ENCODE peak calls at places on chromosome 11, in eight cellular contexts. O, X, E, K, Z, U, D and I are unnamed samples.

GRCh38 chr11:61132646-61133045 is 28.6 kb downstream of the VPS37C start:
- DNase-seq in D (no peak), E (no peak), Z (no peak), O (no peak), X (no peak), K (no peak), U (no peak), I (no peak)

GRCh38 chr11:12746593-12747097 is 72.4 kb downstream of the TEAD1 start:
- DNase-seq in K (no peak), Z (no peak), U (no peak), D (no peak), X (no peak), O (no peak), E (peak; percentile 84), I (no peak)

GRCh38 chr11:19071255-19071654 is 10.7 kb upstream of the MRGPRX2 start:
- DNase-seq in O (peak; percentile 55), E (peak; percentile 53), K (peak; percentile 49), X (peak; percentile 77), U (peak; percentile 34), Z (peak; percentile 21), D (peak; percentile 23), I (peak; percentile 31)

GRCh38 chr11:20355221-20356219 is 8.0 kb upstream of the HTATIP2 start:
- DNase-seq in D (no peak), K (no peak), O (no peak), Z (no peak), E (no peak), X (peak; percentile 52), U (no peak), I (no peak)

GRCh38 chr11:67320691-67321090 is 17.4 kb downstream of the SSH3 start:
- DNase-seq in E (no peak), D (no peak), U (no peak), O (no peak), K (no peak), Z (no peak), X (no peak), I (no peak)

GRCh38 chr11:119375629-119376196 is 5.8 kb downstream of the USP2 start:
- DNase-seq in U (no peak), E (no peak), Z (no peak), X (no peak), D (no peak), K (no peak), O (no peak), I (no peak)

GRCh38 chr11:12318791-12319733 is 58.3 kb upstream of the PARVA start:
- DNase-seq in E (peak; percentile 75), D (no peak), X (no peak), K (no peak), U (no peak), Z (no peak), O (no peak), I (no peak)

GRCh38 chr11:87353904-87354303 is 316.2 kb downstream of the TMEM135 start:
- DNase-seq in D (no peak), E (no peak), X (no peak), K (no peak), Z (no peak), U (no peak), O (no peak), I (no peak)

GRCh38 chr11:45757672-45758071 is 47.3 kb upstream of the SLC35C1 start:
- DNase-seq in D (no peak), Z (no peak), X (no peak), K (no peak), O (no peak), E (no peak), U (no peak), I (no peak)

GRCh38 chr11:48154162-48154561 is 62.4 kb upstream of the OR4B1 start:
- DNase-seq in O (no peak), E (no peak), Z (no peak), U (no peak), D (no peak), K (no peak), X (no peak), I (no peak)

GRCh38 chr11:33135216-33135615 is 26.1 kb downstream of the CSTF3 start:
- DNase-seq in O (no peak), E (peak; percentile 72), X (no peak), K (no peak), U (no peak), D (no peak), Z (no peak), I (no peak)

GRCh38 chr11:61564936-61565696 is 15.8 kb downstream of the SYT7 start:
- DNase-seq in U (no peak), O (no peak), D (no peak), K (no peak), Z (no peak), E (no peak), X (no peak), I (no peak)